ENCODE peak calls at places on chromosomes 3 and 15, in eight cellular contexts. Y, T, K, M, E, D, N and U are unnamed samples.

GRCh38 chr3:59388555-59389280 is 338.9 kb upstream of the CFAP20DC start:
- DNase-seq in Y (no peak), T (no peak), K (no peak), M (no peak), E (peak), D (peak), N (no peak), U (no peak)

GRCh38 chr3:108835101-108835500 is 12.5 kb downstream of the TRAT1 start:
- DNase-seq in Y (no peak), T (no peak), K (no peak), M (no peak), E (no peak), D (no peak), N (no peak), U (no peak)

GRCh38 chr15:41125950-41126642 is 10.0 kb upstream of the INO80 start:
- DNase-seq in Y (no peak), T (no peak), K (no peak), M (no peak), E (no peak), D (no peak), N (no peak), U (no peak)

GRCh38 chr15:57395292-57395691 is 19.0 kb downstream of the CGNL1 start:
- DNase-seq in Y (no peak), T (no peak), K (no peak), M (no peak), E (no peak), D (peak), N (no peak), U (no peak)

GRCh38 chr3:124802702-124803101 is 72.5 kb downstream of the UMPS start:
- DNase-seq in Y (no peak), T (no peak), K (no peak), M (no peak), E (no peak), D (no peak), N (peak), U (no peak)

GRCh38 chr3:4720316-4721075 is 227.3 kb downstream of the ITPR1 start:
- DNase-seq in Y (no peak), T (peak), K (peak), M (peak), E (no peak), D (peak), N (peak), U (no peak)

GRCh38 chr15:68550498-68551295 is 28.1 kb upstream of the CORO2B start:
- DNase-seq in Y (peak), T (peak), K (peak), M (peak), E (peak), D (peak), N (peak), U (no peak)

GRCh38 chr3:89612027-89612426 is 504.6 kb downstream of the EPHA3 start:
- DNase-seq in Y (no peak), T (no peak), K (no peak), M (no peak), E (no peak), D (no peak), N (no peak), U (no peak)

GRCh38 chr3:99499235-99499798 is 139.1 kb upstream of the COL8A1 start:
- DNase-seq in Y (no peak), T (peak), K (peak), M (no peak), E (no peak), D (peak), N (peak), U (no peak)

GRCh38 chr3:171347017-171347979 is 112.9 kb downstream of the TNIK start:
- DNase-seq in Y (no peak), T (no peak), K (no peak), M (no peak), E (no peak), D (peak), N (no peak), U (no peak)

GRCh38 chr3:190883973-190884832 is 21.7 kb upstream of the GMNC start:
- DNase-seq in Y (peak), T (peak), K (no peak), M (no peak), E (peak), D (peak), N (no peak), U (peak)

GRCh38 chr3:184727357-184728060 is 15.6 kb upstream of the MAGEF1 start:
- DNase-seq in Y (peak), T (peak), K (peak), M (peak), E (peak), D (peak), N (no peak), U (no peak)

GRCh38 chr3:117622130-117622841 is 912.7 kb downstream of the TUSC7 start:
- DNase-seq in Y (no peak), T (no peak), K (no peak), M (no peak), E (no peak), D (peak), N (no peak), U (no peak)

GRCh38 chr3:182855076-182855475 is 61.8 kb downstream of the ATP11B start:
- DNase-seq in Y (no peak), T (no peak), K (no peak), M (no peak), E (no peak), D (no peak), N (no peak), U (no peak)

GRCh38 chr3:109176726-109177125 is 40.2 kb downstream of the C3orf85 start:
- DNase-seq in Y (no peak), T (no peak), K (no peak), M (no peak), E (no peak), D (no peak), N (no peak), U (no peak)

GRCh38 chr15:67173786-67174185 is 80.7 kb downstream of the AAGAB start:
- DNase-seq in Y (no peak), T (no peak), K (no peak), M (no peak), E (no peak), D (no peak), N (no peak), U (no peak)

GRCh38 chr3:133054572-133054971 is 16.4 kb downstream of the TMEM108 start:
- DNase-seq in Y (no peak), T (no peak), K (no peak), M (no peak), E (no peak), D (no peak), N (no peak), U (no peak)

GRCh38 chr15:34154725-34155204 is 52.9 kb downstream of the PGBD4 start:
- DNase-seq in Y (no peak), T (no peak), K (no peak), M (no peak), E (no peak), D (peak), N (no peak), U (no peak)

GRCh38 chr3:24640330-24640877 is 145.8 kb upstream of the THRB start:
- DNase-seq in Y (peak), T (peak), K (no peak), M (no peak), E (no peak), D (peak), N (no peak), U (no peak)

GRCh38 chr3:110814170-110815007 is 257.2 kb upstream of the NECTIN3 start:
- DNase-seq in Y (no peak), T (no peak), K (no peak), M (no peak), E (peak), D (peak), N (no peak), U (peak)

GRCh38 chr3:32282578-32282977 is 44.1 kb downstream of the CMTM8 start:
- DNase-seq in Y (no peak), T (no peak), K (no peak), M (no peak), E (no peak), D (no peak), N (no peak), U (no peak)

GRCh38 chr3:138824114-138824506 is 10.6 kb downstream of the PIK3CB start:
- DNase-seq in Y (no peak), T (no peak), K (no peak), M (no peak), E (no peak), D (peak), N (no peak), U (no peak)

GRCh38 chr15:80202016-80202315 is 49.2 kb downstream of the FAH start:
- DNase-seq in Y (no peak), T (no peak), K (no peak), M (no peak), E (no peak), D (no peak), N (no peak), U (no peak)

GRCh38 chr15:50907866-50908208 is 646 bp upstream of the AP4E1 start:
- DNase-seq in Y (peak), T (peak), K (no peak), M (peak), E (peak), D (peak), N (no peak), U (no peak)

GRCh38 chr3:102447272-102447671 is 12.5 kb downstream of the ZPLD1 start:
- DNase-seq in Y (no peak), T (no peak), K (no peak), M (no peak), E (no peak), D (no peak), N (no peak), U (no peak)

GRCh38 chr3:37594873-37595783 is 266.6 kb upstream of the CTDSPL start:
- DNase-seq in Y (no peak), T (no peak), K (no peak), M (no peak), E (no peak), D (no peak), N (no peak), U (no peak)

GRCh38 chr15:77387355-77388105 is 32.4 kb downstream of the PEAK1 start:
- DNase-seq in Y (no peak), T (no peak), K (no peak), M (no peak), E (no peak), D (no peak), N (no peak), U (no peak)

GRCh38 chr3:87771338-87772059 is 287.3 kb downstream of the CGGBP1 start:
- DNase-seq in Y (no peak), T (peak), K (no peak), M (no peak), E (peak), D (peak), N (no peak), U (no peak)

GRCh38 chr3:46986782-46987484 is 7.5 kb downstream of the NBEAL2 start:
- DNase-seq in Y (no peak), T (no peak), K (no peak), M (no peak), E (no peak), D (no peak), N (no peak), U (no peak)